ENCODE peak calls at places on chromosomes 3 and 15, in seven cellular contexts. P, J, G, X, Y, I and Z are unnamed samples. For H3K36me3, the result is how much of the 10 kb centered on the place peaks cover.

GRCh38 chr3:14007006-14007405 is 117.7 kb downstream of the CHCHD4 start:
- DNase-seq in P (no peak), J (peak), G (no peak), X (no peak), Y (no peak), I (no peak), Z (no peak)

GRCh38 chr15:63238796-63239195 is 38.6 kb upstream of the APH1B start:
- DNase-seq in P (peak), J (peak), G (no peak), X (no peak), Y (no peak), I (no peak), Z (no peak)

GRCh38 chr3:87461443-87461842 is 185.1 kb upstream of the POU1F1 start:
- DNase-seq in P (no peak), J (no peak), G (no peak), X (no peak), Y (no peak), I (no peak), Z (no peak)

GRCh38 chr3:87287025-87287424 is 10.6 kb upstream of the POU1F1 start:
- DNase-seq in P (no peak), J (peak), G (no peak), X (no peak), Y (no peak), I (no peak), Z (no peak)

GRCh38 chr15:40306908-40307307 is 827 bp downstream of the PLCB2 start:
- DNase-seq in P (no peak), J (no peak), G (no peak), X (peak), Y (no peak), I (no peak), Z (no peak)

GRCh38 chr3:113179235-113179829 is 32.0 kb upstream of the BOC start:
- DNase-seq in P (no peak), J (peak), G (no peak), X (no peak), Y (no peak), I (no peak), Z (no peak)

GRCh38 chr3:14913926-14914776 is 33.2 kb upstream of the NR2C2 start:
- DNase-seq in P (no peak), J (no peak), G (no peak), X (no peak), Y (no peak), I (no peak), Z (peak)

GRCh38 chr15:92049290-92050008 is 195.9 kb downstream of the SLCO3A1 start:
- DNase-seq in P (no peak), J (no peak), G (no peak), X (no peak), Y (no peak), I (no peak), Z (no peak)

GRCh38 chr3:46383211-46383945 is 12.6 kb downstream of the CCR5 start:
- DNase-seq in P (no peak), J (no peak), G (no peak), X (no peak), Y (peak), I (no peak), Z (no peak)

GRCh38 chr3:103904991-103905390 is 1461.7 kb upstream of the ALCAM start:
- DNase-seq in P (no peak), J (no peak), G (no peak), X (no peak), Y (no peak), I (no peak), Z (no peak)

GRCh38 chr15:66789029-66790025 is 87.3 kb downstream of the SMAD6 start:
- DNase-seq in P (no peak), J (peak), G (peak), X (peak), Y (peak), I (peak), Z (no peak)

GRCh38 chr3:173529062-173529711 is 131.6 kb downstream of the NLGN1 start:
- DNase-seq in P (no peak), J (peak), G (peak), X (no peak), Y (no peak), I (no peak), Z (no peak)

GRCh38 chr15:34335176-34335575 is 2.4 kb downstream of the SLC12A6 start:
- DNase-seq in P (no peak), J (no peak), G (no peak), X (no peak), Y (no peak), I (no peak), Z (no peak)

GRCh38 chr15:74791667-74792066 is 9.8 kb downstream of the CSK start:
- DNase-seq in P (no peak), J (no peak), G (no peak), X (no peak), Y (no peak), I (no peak), Z (no peak)

GRCh38 chr3:141063831-141064230 is 12.7 kb downstream of the SPSB4 start:
- DNase-seq in P (no peak), J (no peak), G (peak), X (no peak), Y (no peak), I (peak), Z (no peak)

GRCh38 chr15:39204031-39204430 is 376.8 kb upstream of the THBS1 start:
- DNase-seq in P (no peak), J (peak), G (no peak), X (no peak), Y (no peak), I (no peak), Z (no peak)
- H3K27ac ChIP-seq in P (no peak), J (no peak), G (no peak), X (no peak), Y (no peak), I (no peak), Z (no peak)

GRCh38 chr3:33060609-33061337 is 36.2 kb downstream of the GLB1 start:
- DNase-seq in P (no peak), J (no peak), G (no peak), X (no peak), Y (peak), I (no peak), Z (no peak)

GRCh38 chr3:33058780-33059179 is 38.2 kb downstream of the GLB1 start:
- DNase-seq in P (no peak), J (no peak), G (no peak), X (no peak), Y (no peak), I (no peak), Z (no peak)

GRCh38 chr3:33054100-33055097 is 42.5 kb downstream of the GLB1 start:
- DNase-seq in P (no peak), J (no peak), G (no peak), X (no peak), Y (no peak), I (no peak), Z (no peak)

GRCh38 chr3:33061782-33062181 is 35.2 kb downstream of the GLB1 start:
- DNase-seq in P (no peak), J (peak), G (no peak), X (no peak), Y (no peak), I (no peak), Z (no peak)

GRCh38 chr3:33057320-33058298 is 39.3 kb downstream of the GLB1 start:
- DNase-seq in P (no peak), J (peak), G (no peak), X (no peak), Y (no peak), I (no peak), Z (no peak)
- H3K4me3 ChIP-seq in P (no peak), J (no peak), G (no peak), X (no peak), Y (no peak), I (no peak), Z (no peak)

DNA sequence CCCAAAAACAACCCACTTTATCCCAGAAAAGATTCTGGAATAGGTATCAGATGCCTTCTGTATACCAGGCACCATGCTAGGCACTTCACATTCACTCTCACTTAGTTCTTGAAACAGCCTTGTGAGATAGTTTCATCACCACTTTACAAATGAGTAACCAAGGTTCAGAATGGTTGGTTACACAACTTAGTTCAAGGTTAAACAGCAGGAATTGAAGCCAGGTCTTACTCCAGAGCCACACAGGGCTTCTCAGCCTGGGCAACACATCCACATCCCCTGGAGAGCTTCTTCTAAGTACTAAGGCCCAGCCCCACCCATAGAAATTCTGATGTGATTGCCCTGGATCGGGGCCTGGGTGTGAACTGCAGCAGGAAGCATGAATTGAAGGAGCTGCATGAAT is 18.6 kb downstream of the WHAMM start:
- DNase-seq in P (no peak), J (no peak), G (peak), X (no peak), Y (no peak), I (no peak), Z (no peak)
- H3K36me3 ChIP-seq in P (under half), J (under half), G (under half), X (under half), Y (half or more), I (under half), Z (half or more)

GRCh38 chr3:53728606-53729005 is 117.6 kb downstream of the CHDH start:
- DNase-seq in P (no peak), J (no peak), G (no peak), X (no peak), Y (no peak), I (no peak), Z (no peak)

GRCh38 chr3:53730565-53730964 is 115.7 kb downstream of the CHDH start:
- DNase-seq in P (no peak), J (peak), G (no peak), X (peak), Y (no peak), I (no peak), Z (no peak)

GRCh38 chr3:53729130-53729529 is 117.1 kb downstream of the CHDH start:
- DNase-seq in P (no peak), J (no peak), G (no peak), X (no peak), Y (no peak), I (no peak), Z (no peak)

GRCh38 chr3:53731934-53732624 is 114.1 kb downstream of the CHDH start:
- DNase-seq in P (no peak), J (no peak), G (no peak), X (no peak), Y (no peak), I (no peak), Z (no peak)

DNA sequence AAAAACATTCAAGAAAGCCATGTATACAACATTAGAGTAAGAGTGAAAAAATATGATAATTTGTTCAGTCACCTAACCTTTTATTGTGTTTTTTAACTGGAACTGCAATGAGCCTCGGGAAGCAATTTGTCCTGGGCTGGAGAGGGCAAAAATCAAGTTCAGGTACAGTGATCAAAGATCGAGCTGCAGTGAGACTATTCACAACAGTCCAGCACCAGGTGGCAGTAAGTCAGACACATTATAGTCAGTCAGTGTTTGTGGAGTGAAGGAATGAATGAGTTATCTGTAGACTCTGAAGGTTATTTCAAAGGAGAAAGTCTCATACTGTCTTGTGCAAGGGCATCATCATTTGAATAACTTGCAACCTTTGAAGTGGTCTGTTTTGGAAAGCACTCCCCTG is 116.6 kb downstream of the CHDH start:
- DNase-seq in P (no peak), J (no peak), G (no peak), X (no peak), Y (no peak), I (no peak), Z (no peak)
- H3K27ac ChIP-seq in P (no peak), J (no peak), G (no peak), X (no peak), Y (no peak), I (no peak), Z (no peak)

GRCh38 chr3:117230924-117231323 is 521.3 kb downstream of the TUSC7 start:
- DNase-seq in P (no peak), J (no peak), G (no peak), X (no peak), Y (no peak), I (no peak), Z (no peak)

GRCh38 chr3:117238805-117239204 is 529.2 kb downstream of the TUSC7 start:
- DNase-seq in P (no peak), J (no peak), G (no peak), X (no peak), Y (no peak), I (no peak), Z (no peak)

DNA sequence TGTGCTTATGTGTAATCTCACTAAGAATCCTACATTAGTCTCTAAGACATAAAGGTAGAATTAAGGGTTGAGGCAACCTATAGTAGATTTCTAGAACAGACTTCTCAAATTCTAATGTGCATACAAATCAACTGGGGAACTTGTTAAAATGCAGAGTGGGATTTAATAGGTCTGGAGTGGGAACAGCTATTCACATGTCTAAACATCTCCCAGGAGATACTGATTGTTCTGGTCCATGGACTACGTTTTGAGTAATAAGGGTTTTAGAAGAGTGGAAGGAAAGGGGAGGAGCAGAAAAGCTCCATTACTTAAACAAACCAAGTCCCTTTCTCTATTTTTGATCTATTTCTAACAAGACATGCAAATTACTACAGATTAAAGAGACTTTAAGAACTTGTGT is 524.7 kb downstream of the TUSC7 start:
- DNase-seq in P (no peak), J (no peak), G (no peak), X (no peak), Y (no peak), I (no peak), Z (no peak)
- H3K4me3 ChIP-seq in P (no peak), J (no peak), G (no peak), X (no peak), Y (no peak), I (no peak), Z (no peak)

GRCh38 chr3:58141766-58142345 is 68.9 kb downstream of the DNASE1L3 start:
- DNase-seq in P (no peak), J (no peak), G (no peak), X (no peak), Y (no peak), I (no peak), Z (no peak)
- H3K36me3 ChIP-seq in P (under half), J (under half), G (under half), X (under half), Y (half or more), I (under half), Z (under half)